ENCODE peak calls at places on chromosome 4, in seven cellular contexts. One of them, this sample, is unnamed.

GRCh38 chr4:15118281-15118680 is 116.0 kb downstream of the CPEB2 start:
- DNase-seq in NCI-H510A treated with DMSO at 0.1 percent for 48 hours: no peak
- DNase-seq in activated CD4-positive, alpha-beta T cell treated with anti-CD3 and anti-CD28 coated beads, Interleukin-2, amount 50 U/mL, for 4 hours: no peak
- DNase-seq in endothelial cell: no peak
- DNase-seq in fibroblast of the conjunctiva: no peak
- DNase-seq in K562: no peak
- DNase-seq in A549: peak; percentile 14
- DNase-seq in this sample: no peak

GRCh38 chr4:169484485-169484884 is 127.9 kb downstream of the NEK1 start:
- DNase-seq in NCI-H510A treated with DMSO at 0.1 percent for 48 hours: no peak
- DNase-seq in activated CD4-positive, alpha-beta T cell treated with anti-CD3 and anti-CD28 coated beads, Interleukin-2, amount 50 U/mL, for 4 hours: no peak
- DNase-seq in endothelial cell: no peak
- DNase-seq in fibroblast of the conjunctiva: no peak
- DNase-seq in K562: no peak
- DNase-seq in A549: peak; percentile 3
- DNase-seq in this sample: no peak

GRCh38 chr4:185597532-185598188 is 62.4 kb upstream of the PDLIM3 start:
- DNase-seq in NCI-H510A treated with DMSO at 0.1 percent for 48 hours: peak; percentile 65
- DNase-seq in activated CD4-positive, alpha-beta T cell treated with anti-CD3 and anti-CD28 coated beads, Interleukin-2, amount 50 U/mL, for 4 hours: peak; percentile 58
- DNase-seq in endothelial cell: peak; percentile 74
- DNase-seq in fibroblast of the conjunctiva: peak; percentile 67
- DNase-seq in K562: peak; percentile 65
- DNase-seq in A549: peak; percentile 69
- DNase-seq in this sample: peak; percentile 66

GRCh38 chr4:155667538-155668511 is 1.2 kb downstream of the GUCY1A1 start:
- DNase-seq in NCI-H510A treated with DMSO at 0.1 percent for 48 hours: peak; percentile 16
- DNase-seq in activated CD4-positive, alpha-beta T cell treated with anti-CD3 and anti-CD28 coated beads, Interleukin-2, amount 50 U/mL, for 4 hours: no peak
- DNase-seq in endothelial cell: peak; percentile 26
- DNase-seq in fibroblast of the conjunctiva: no peak
- DNase-seq in K562: no peak
- DNase-seq in A549: peak; percentile 1
- DNase-seq in this sample: peak; percentile 34

GRCh38 chr4:35461931-35462659 is 782.2 kb downstream of the ARAP2 start:
- DNase-seq in NCI-H510A treated with DMSO at 0.1 percent for 48 hours: no peak
- DNase-seq in activated CD4-positive, alpha-beta T cell treated with anti-CD3 and anti-CD28 coated beads, Interleukin-2, amount 50 U/mL, for 4 hours: no peak
- DNase-seq in endothelial cell: no peak
- DNase-seq in fibroblast of the conjunctiva: no peak
- DNase-seq in K562: no peak
- DNase-seq in A549: peak; percentile 1
- DNase-seq in this sample: no peak

GRCh38 chr4:178142724-178143123 is 700.5 kb upstream of the AGA start:
- DNase-seq in NCI-H510A treated with DMSO at 0.1 percent for 48 hours: no peak
- DNase-seq in activated CD4-positive, alpha-beta T cell treated with anti-CD3 and anti-CD28 coated beads, Interleukin-2, amount 50 U/mL, for 4 hours: no peak
- DNase-seq in endothelial cell: no peak
- DNase-seq in fibroblast of the conjunctiva: no peak
- DNase-seq in K562: no peak
- DNase-seq in A549: no peak
- DNase-seq in this sample: no peak

GRCh38 chr4:142194905-142195304 is 558.5 kb downstream of the IL15 start:
- DNase-seq in NCI-H510A treated with DMSO at 0.1 percent for 48 hours: no peak
- DNase-seq in activated CD4-positive, alpha-beta T cell treated with anti-CD3 and anti-CD28 coated beads, Interleukin-2, amount 50 U/mL, for 4 hours: no peak
- DNase-seq in endothelial cell: no peak
- DNase-seq in fibroblast of the conjunctiva: no peak
- DNase-seq in K562: no peak
- DNase-seq in A549: no peak
- DNase-seq in this sample: peak; percentile 9

GRCh38 chr4:74423101-74423500 is 21.8 kb upstream of the AREG start:
- DNase-seq in NCI-H510A treated with DMSO at 0.1 percent for 48 hours: no peak
- DNase-seq in activated CD4-positive, alpha-beta T cell treated with anti-CD3 and anti-CD28 coated beads, Interleukin-2, amount 50 U/mL, for 4 hours: no peak
- DNase-seq in endothelial cell: no peak
- DNase-seq in fibroblast of the conjunctiva: no peak
- DNase-seq in K562: peak; percentile 20
- DNase-seq in A549: peak; percentile 52
- DNase-seq in this sample: peak; percentile 56

GRCh38 chr4:24800273-24800880 is 5.0 kb downstream of the SOD3 start:
- DNase-seq in NCI-H510A treated with DMSO at 0.1 percent for 48 hours: no peak
- DNase-seq in activated CD4-positive, alpha-beta T cell treated with anti-CD3 and anti-CD28 coated beads, Interleukin-2, amount 50 U/mL, for 4 hours: no peak
- DNase-seq in endothelial cell: no peak
- DNase-seq in fibroblast of the conjunctiva: no peak
- DNase-seq in K562: no peak
- DNase-seq in A549: no peak
- DNase-seq in this sample: peak; percentile 45

GRCh38 chr4:17502764-17503163 is 9.1 kb downstream of the QDPR start:
- DNase-seq in NCI-H510A treated with DMSO at 0.1 percent for 48 hours: no peak
- DNase-seq in activated CD4-positive, alpha-beta T cell treated with anti-CD3 and anti-CD28 coated beads, Interleukin-2, amount 50 U/mL, for 4 hours: no peak
- DNase-seq in endothelial cell: no peak
- DNase-seq in fibroblast of the conjunctiva: no peak
- DNase-seq in K562: no peak
- DNase-seq in A549: no peak
- DNase-seq in this sample: no peak

GRCh38 chr4:15355464-15355863 is 72.4 kb upstream of the C1QTNF7 start:
- DNase-seq in NCI-H510A treated with DMSO at 0.1 percent for 48 hours: no peak
- DNase-seq in activated CD4-positive, alpha-beta T cell treated with anti-CD3 and anti-CD28 coated beads, Interleukin-2, amount 50 U/mL, for 4 hours: no peak
- DNase-seq in endothelial cell: no peak
- DNase-seq in fibroblast of the conjunctiva: no peak
- DNase-seq in K562: no peak
- DNase-seq in A549: no peak
- DNase-seq in this sample: no peak

GRCh38 chr4:51872283-51872997 is 29.5 kb downstream of the DCUN1D4 start:
- DNase-seq in NCI-H510A treated with DMSO at 0.1 percent for 48 hours: no peak
- DNase-seq in activated CD4-positive, alpha-beta T cell treated with anti-CD3 and anti-CD28 coated beads, Interleukin-2, amount 50 U/mL, for 4 hours: no peak
- DNase-seq in endothelial cell: no peak
- DNase-seq in fibroblast of the conjunctiva: no peak
- DNase-seq in K562: no peak
- DNase-seq in A549: no peak
- DNase-seq in this sample: no peak

GRCh38 chr4:159006202-159006601 is 96.7 kb upstream of the RAPGEF2 start:
- DNase-seq in NCI-H510A treated with DMSO at 0.1 percent for 48 hours: no peak
- DNase-seq in activated CD4-positive, alpha-beta T cell treated with anti-CD3 and anti-CD28 coated beads, Interleukin-2, amount 50 U/mL, for 4 hours: no peak
- DNase-seq in endothelial cell: no peak
- DNase-seq in fibroblast of the conjunctiva: peak; percentile 48
- DNase-seq in K562: no peak
- DNase-seq in A549: peak; percentile 80
- DNase-seq in this sample: peak; percentile 10

GRCh38 chr4:83046693-83047473 is 11.9 kb downstream of the COPS4 start:
- DNase-seq in NCI-H510A treated with DMSO at 0.1 percent for 48 hours: no peak
- DNase-seq in activated CD4-positive, alpha-beta T cell treated with anti-CD3 and anti-CD28 coated beads, Interleukin-2, amount 50 U/mL, for 4 hours: no peak
- DNase-seq in endothelial cell: no peak
- DNase-seq in fibroblast of the conjunctiva: no peak
- DNase-seq in K562: no peak
- DNase-seq in A549: no peak
- DNase-seq in this sample: no peak

GRCh38 chr4:13601848-13602247 is 25.7 kb downstream of the BOD1L1 start:
- DNase-seq in NCI-H510A treated with DMSO at 0.1 percent for 48 hours: no peak
- DNase-seq in activated CD4-positive, alpha-beta T cell treated with anti-CD3 and anti-CD28 coated beads, Interleukin-2, amount 50 U/mL, for 4 hours: no peak
- DNase-seq in endothelial cell: no peak
- DNase-seq in fibroblast of the conjunctiva: no peak
- DNase-seq in K562: no peak
- DNase-seq in A549: no peak
- DNase-seq in this sample: no peak

GRCh38 chr4:105894570-105895323 is 524 bp upstream of the NPNT start:
- DNase-seq in NCI-H510A treated with DMSO at 0.1 percent for 48 hours: peak; percentile 60
- DNase-seq in activated CD4-positive, alpha-beta T cell treated with anti-CD3 and anti-CD28 coated beads, Interleukin-2, amount 50 U/mL, for 4 hours: no peak
- DNase-seq in endothelial cell: peak; percentile 21
- DNase-seq in fibroblast of the conjunctiva: no peak
- DNase-seq in K562: no peak
- DNase-seq in A549: no peak
- DNase-seq in this sample: peak; percentile 13

GRCh38 chr4:41550308-41550707 is 12.4 kb downstream of the LIMCH1 start:
- DNase-seq in NCI-H510A treated with DMSO at 0.1 percent for 48 hours: no peak
- DNase-seq in activated CD4-positive, alpha-beta T cell treated with anti-CD3 and anti-CD28 coated beads, Interleukin-2, amount 50 U/mL, for 4 hours: no peak
- DNase-seq in endothelial cell: no peak
- DNase-seq in fibroblast of the conjunctiva: no peak
- DNase-seq in K562: no peak
- DNase-seq in A549: no peak
- DNase-seq in this sample: no peak

GRCh38 chr4:184978211-184978610 is 40.1 kb upstream of the HELT start:
- DNase-seq in NCI-H510A treated with DMSO at 0.1 percent for 48 hours: no peak
- DNase-seq in activated CD4-positive, alpha-beta T cell treated with anti-CD3 and anti-CD28 coated beads, Interleukin-2, amount 50 U/mL, for 4 hours: no peak
- DNase-seq in endothelial cell: no peak
- DNase-seq in fibroblast of the conjunctiva: no peak
- DNase-seq in K562: no peak
- DNase-seq in A549: no peak
- DNase-seq in this sample: no peak

GRCh38 chr4:118338981-118339765 is 13.6 kb downstream of the PRSS12 start:
- DNase-seq in NCI-H510A treated with DMSO at 0.1 percent for 48 hours: no peak
- DNase-seq in activated CD4-positive, alpha-beta T cell treated with anti-CD3 and anti-CD28 coated beads, Interleukin-2, amount 50 U/mL, for 4 hours: no peak
- DNase-seq in endothelial cell: no peak
- DNase-seq in fibroblast of the conjunctiva: peak; percentile 38
- DNase-seq in K562: no peak
- DNase-seq in A549: no peak
- DNase-seq in this sample: peak; percentile 59

GRCh38 chr4:98151145-98151929 is 8.1 kb upstream of the STPG2 start:
- DNase-seq in NCI-H510A treated with DMSO at 0.1 percent for 48 hours: no peak
- DNase-seq in activated CD4-positive, alpha-beta T cell treated with anti-CD3 and anti-CD28 coated beads, Interleukin-2, amount 50 U/mL, for 4 hours: no peak
- DNase-seq in endothelial cell: no peak
- DNase-seq in fibroblast of the conjunctiva: no peak
- DNase-seq in K562: no peak
- DNase-seq in A549: peak; percentile 3
- DNase-seq in this sample: no peak

GRCh38 chr4:76488905-76489798 is 54.1 kb downstream of the SHROOM3 start:
- DNase-seq in NCI-H510A treated with DMSO at 0.1 percent for 48 hours: no peak
- DNase-seq in activated CD4-positive, alpha-beta T cell treated with anti-CD3 and anti-CD28 coated beads, Interleukin-2, amount 50 U/mL, for 4 hours: no peak
- DNase-seq in endothelial cell: no peak
- DNase-seq in fibroblast of the conjunctiva: no peak
- DNase-seq in K562: no peak
- DNase-seq in A549: no peak
- DNase-seq in this sample: no peak

GRCh38 chr4:94690851-94691254 is 66.9 kb upstream of the BMPR1B start:
- DNase-seq in NCI-H510A treated with DMSO at 0.1 percent for 48 hours: no peak
- DNase-seq in activated CD4-positive, alpha-beta T cell treated with anti-CD3 and anti-CD28 coated beads, Interleukin-2, amount 50 U/mL, for 4 hours: no peak
- DNase-seq in endothelial cell: no peak
- DNase-seq in fibroblast of the conjunctiva: no peak
- DNase-seq in K562: no peak
- DNase-seq in A549: peak; percentile 87
- DNase-seq in this sample: peak; percentile 74

GRCh38 chr4:113872426-113873260 is 106.8 kb downstream of the ARSJ start:
- DNase-seq in NCI-H510A treated with DMSO at 0.1 percent for 48 hours: no peak
- DNase-seq in activated CD4-positive, alpha-beta T cell treated with anti-CD3 and anti-CD28 coated beads, Interleukin-2, amount 50 U/mL, for 4 hours: no peak
- DNase-seq in endothelial cell: no peak
- DNase-seq in fibroblast of the conjunctiva: no peak
- DNase-seq in K562: no peak
- DNase-seq in A549: no peak
- DNase-seq in this sample: no peak

GRCh38 chr4:13903851-13904340 is 276.4 kb upstream of the BOD1L1 start:
- DNase-seq in NCI-H510A treated with DMSO at 0.1 percent for 48 hours: no peak
- DNase-seq in activated CD4-positive, alpha-beta T cell treated with anti-CD3 and anti-CD28 coated beads, Interleukin-2, amount 50 U/mL, for 4 hours: no peak
- DNase-seq in endothelial cell: no peak
- DNase-seq in fibroblast of the conjunctiva: no peak
- DNase-seq in K562: no peak
- DNase-seq in A549: no peak
- DNase-seq in this sample: no peak

GRCh38 chr4:76188557-76188956 is 25.1 kb downstream of the SCARB2 start:
- DNase-seq in NCI-H510A treated with DMSO at 0.1 percent for 48 hours: no peak
- DNase-seq in activated CD4-positive, alpha-beta T cell treated with anti-CD3 and anti-CD28 coated beads, Interleukin-2, amount 50 U/mL, for 4 hours: no peak
- DNase-seq in endothelial cell: no peak
- DNase-seq in fibroblast of the conjunctiva: no peak
- DNase-seq in K562: no peak
- DNase-seq in A549: no peak
- DNase-seq in this sample: no peak

GRCh38 chr4:182878633-182879495 is 38.3 kb downstream of the DCTD start:
- DNase-seq in NCI-H510A treated with DMSO at 0.1 percent for 48 hours: no peak
- DNase-seq in activated CD4-positive, alpha-beta T cell treated with anti-CD3 and anti-CD28 coated beads, Interleukin-2, amount 50 U/mL, for 4 hours: no peak
- DNase-seq in endothelial cell: no peak
- DNase-seq in fibroblast of the conjunctiva: no peak
- DNase-seq in K562: no peak
- DNase-seq in A549: no peak
- DNase-seq in this sample: no peak

GRCh38 chr4:179278647-179279046 is 1836.4 kb upstream of the AGA start:
- DNase-seq in NCI-H510A treated with DMSO at 0.1 percent for 48 hours: no peak
- DNase-seq in activated CD4-positive, alpha-beta T cell treated with anti-CD3 and anti-CD28 coated beads, Interleukin-2, amount 50 U/mL, for 4 hours: no peak
- DNase-seq in endothelial cell: no peak
- DNase-seq in fibroblast of the conjunctiva: no peak
- DNase-seq in K562: no peak
- DNase-seq in A549: no peak
- DNase-seq in this sample: no peak

GRCh38 chr4:37389369-37389765 is 144.8 kb downstream of the NWD2 start:
- DNase-seq in NCI-H510A treated with DMSO at 0.1 percent for 48 hours: no peak
- DNase-seq in activated CD4-positive, alpha-beta T cell treated with anti-CD3 and anti-CD28 coated beads, Interleukin-2, amount 50 U/mL, for 4 hours: no peak
- DNase-seq in endothelial cell: no peak
- DNase-seq in fibroblast of the conjunctiva: no peak
- DNase-seq in K562: no peak
- DNase-seq in A549: no peak
- DNase-seq in this sample: no peak

GRCh38 chr4:102541708-102542107 is 40.5 kb downstream of the NFKB1 start:
- DNase-seq in NCI-H510A treated with DMSO at 0.1 percent for 48 hours: no peak
- DNase-seq in activated CD4-positive, alpha-beta T cell treated with anti-CD3 and anti-CD28 coated beads, Interleukin-2, amount 50 U/mL, for 4 hours: no peak
- DNase-seq in endothelial cell: peak; percentile 53
- DNase-seq in fibroblast of the conjunctiva: no peak
- DNase-seq in K562: no peak
- DNase-seq in A549: peak; percentile 1
- DNase-seq in this sample: no peak

GRCh38 chr4:5478116-5478515 is 230.2 kb downstream of the EVC2 start:
- DNase-seq in NCI-H510A treated with DMSO at 0.1 percent for 48 hours: no peak
- DNase-seq in activated CD4-positive, alpha-beta T cell treated with anti-CD3 and anti-CD28 coated beads, Interleukin-2, amount 50 U/mL, for 4 hours: no peak
- DNase-seq in endothelial cell: no peak
- DNase-seq in fibroblast of the conjunctiva: no peak
- DNase-seq in K562: no peak
- DNase-seq in A549: no peak
- DNase-seq in this sample: no peak

GRCh38 chr4:185086053-185086452 is 57.0 kb upstream of the SLC25A4 start:
- DNase-seq in NCI-H510A treated with DMSO at 0.1 percent for 48 hours: no peak
- DNase-seq in activated CD4-positive, alpha-beta T cell treated with anti-CD3 and anti-CD28 coated beads, Interleukin-2, amount 50 U/mL, for 4 hours: no peak
- DNase-seq in endothelial cell: peak; percentile 11
- DNase-seq in fibroblast of the conjunctiva: no peak
- DNase-seq in K562: peak; percentile 27
- DNase-seq in A549: no peak
- DNase-seq in this sample: no peak

GRCh38 chr4:98828801-98829200 is 100.1 kb downstream of the EIF4E start:
- DNase-seq in NCI-H510A treated with DMSO at 0.1 percent for 48 hours: no peak
- DNase-seq in activated CD4-positive, alpha-beta T cell treated with anti-CD3 and anti-CD28 coated beads, Interleukin-2, amount 50 U/mL, for 4 hours: peak; percentile 23
- DNase-seq in endothelial cell: no peak
- DNase-seq in fibroblast of the conjunctiva: no peak
- DNase-seq in K562: no peak
- DNase-seq in A549: peak; percentile 23
- DNase-seq in this sample: no peak

GRCh38 chr4:96093057-96093456 is 253.2 kb downstream of the PDHA2 start:
- DNase-seq in NCI-H510A treated with DMSO at 0.1 percent for 48 hours: no peak
- DNase-seq in activated CD4-positive, alpha-beta T cell treated with anti-CD3 and anti-CD28 coated beads, Interleukin-2, amount 50 U/mL, for 4 hours: no peak
- DNase-seq in endothelial cell: no peak
- DNase-seq in fibroblast of the conjunctiva: no peak
- DNase-seq in K562: no peak
- DNase-seq in A549: no peak
- DNase-seq in this sample: no peak

GRCh38 chr4:102717448-102718092 is 43.2 kb downstream of the MANBA start:
- DNase-seq in NCI-H510A treated with DMSO at 0.1 percent for 48 hours: no peak
- DNase-seq in activated CD4-positive, alpha-beta T cell treated with anti-CD3 and anti-CD28 coated beads, Interleukin-2, amount 50 U/mL, for 4 hours: no peak
- DNase-seq in endothelial cell: no peak
- DNase-seq in fibroblast of the conjunctiva: no peak
- DNase-seq in K562: no peak
- DNase-seq in A549: peak; percentile 44
- DNase-seq in this sample: no peak

GRCh38 chr4:47705326-47705981 is 132.4 kb downstream of the CORIN start:
- DNase-seq in NCI-H510A treated with DMSO at 0.1 percent for 48 hours: peak; percentile 15
- DNase-seq in activated CD4-positive, alpha-beta T cell treated with anti-CD3 and anti-CD28 coated beads, Interleukin-2, amount 50 U/mL, for 4 hours: no peak
- DNase-seq in endothelial cell: no peak
- DNase-seq in fibroblast of the conjunctiva: peak; percentile 13
- DNase-seq in K562: peak; percentile 13
- DNase-seq in A549: peak; percentile 21
- DNase-seq in this sample: peak; percentile 37

GRCh38 chr4:20253799-20254409 is 2.2 kb downstream of the SLIT2 start:
- DNase-seq in NCI-H510A treated with DMSO at 0.1 percent for 48 hours: no peak
- DNase-seq in activated CD4-positive, alpha-beta T cell treated with anti-CD3 and anti-CD28 coated beads, Interleukin-2, amount 50 U/mL, for 4 hours: no peak
- DNase-seq in endothelial cell: peak; percentile 30
- DNase-seq in fibroblast of the conjunctiva: no peak
- DNase-seq in K562: no peak
- DNase-seq in A549: no peak
- DNase-seq in this sample: peak; percentile 30

GRCh38 chr4:26048962-26049361 is 134.9 kb downstream of the SMIM20 start:
- DNase-seq in NCI-H510A treated with DMSO at 0.1 percent for 48 hours: no peak
- DNase-seq in activated CD4-positive, alpha-beta T cell treated with anti-CD3 and anti-CD28 coated beads, Interleukin-2, amount 50 U/mL, for 4 hours: no peak
- DNase-seq in endothelial cell: no peak
- DNase-seq in fibroblast of the conjunctiva: peak; percentile 39
- DNase-seq in K562: no peak
- DNase-seq in A549: no peak
- DNase-seq in this sample: peak; percentile 60